ENCODE peak calls at places on chromosomes 13 and 19, in six cellular contexts. One of them, this sample, is unnamed.

GRCh38 chr19:49331616-49332055 is 3.6 kb upstream of the CD37 start:
- DNase-seq in mesothelial cell of epicardium: no peak
- DNase-seq in stimulated activated CD4-positive, alpha-beta T cell treated with anti-CD3 and anti-CD28 coated beads, TNF-alpha, amount 100 ng/mL, for 24 hours: peak
- DNase-seq in A549: peak
- DNase-seq in activated CD8-positive, alpha-beta memory T cell treated with anti-CD3 and anti-CD28 coated beads for 48 hours: no peak
- DNase-seq in H7: peak
- DNase-seq in this sample: peak

GRCh38 chr13:46100191-46100877 is 4.5 kb downstream of the CPB2 start:
- DNase-seq in mesothelial cell of epicardium: no peak
- DNase-seq in stimulated activated CD4-positive, alpha-beta T cell treated with anti-CD3 and anti-CD28 coated beads, TNF-alpha, amount 100 ng/mL, for 24 hours: no peak
- DNase-seq in A549: no peak
- DNase-seq in activated CD8-positive, alpha-beta memory T cell treated with anti-CD3 and anti-CD28 coated beads for 48 hours: no peak
- DNase-seq in H7: no peak
- DNase-seq in this sample: no peak

GRCh38 chr13:43934273-43934672 is 54.6 kb downstream of the LACC1 start:
- DNase-seq in mesothelial cell of epicardium: no peak
- DNase-seq in stimulated activated CD4-positive, alpha-beta T cell treated with anti-CD3 and anti-CD28 coated beads, TNF-alpha, amount 100 ng/mL, for 24 hours: no peak
- DNase-seq in A549: no peak
- DNase-seq in activated CD8-positive, alpha-beta memory T cell treated with anti-CD3 and anti-CD28 coated beads for 48 hours: no peak
- DNase-seq in H7: no peak
- DNase-seq in this sample: peak

GRCh38 chr13:94556646-94557045 is 39.3 kb downstream of the TGDS start:
- DNase-seq in mesothelial cell of epicardium: no peak
- DNase-seq in stimulated activated CD4-positive, alpha-beta T cell treated with anti-CD3 and anti-CD28 coated beads, TNF-alpha, amount 100 ng/mL, for 24 hours: no peak
- DNase-seq in A549: no peak
- DNase-seq in activated CD8-positive, alpha-beta memory T cell treated with anti-CD3 and anti-CD28 coated beads for 48 hours: no peak
- DNase-seq in H7: no peak
- DNase-seq in this sample: no peak

GRCh38 chr13:85366759-85367417 is 432.3 kb downstream of the SLITRK6 start:
- DNase-seq in mesothelial cell of epicardium: no peak
- DNase-seq in stimulated activated CD4-positive, alpha-beta T cell treated with anti-CD3 and anti-CD28 coated beads, TNF-alpha, amount 100 ng/mL, for 24 hours: no peak
- DNase-seq in A549: no peak
- DNase-seq in activated CD8-positive, alpha-beta memory T cell treated with anti-CD3 and anti-CD28 coated beads for 48 hours: no peak
- DNase-seq in H7: no peak
- DNase-seq in this sample: no peak

GRCh38 chr19:7417671-7418324 is 69.1 kb downstream of the ARHGEF18 start:
- DNase-seq in mesothelial cell of epicardium: no peak
- DNase-seq in stimulated activated CD4-positive, alpha-beta T cell treated with anti-CD3 and anti-CD28 coated beads, TNF-alpha, amount 100 ng/mL, for 24 hours: no peak
- DNase-seq in A549: no peak
- DNase-seq in activated CD8-positive, alpha-beta memory T cell treated with anti-CD3 and anti-CD28 coated beads for 48 hours: no peak
- DNase-seq in H7: no peak
- DNase-seq in this sample: peak

GRCh38 chr13:38002596-38002995 is 133.0 kb upstream of the TRPC4 start:
- DNase-seq in mesothelial cell of epicardium: no peak
- DNase-seq in stimulated activated CD4-positive, alpha-beta T cell treated with anti-CD3 and anti-CD28 coated beads, TNF-alpha, amount 100 ng/mL, for 24 hours: no peak
- DNase-seq in A549: no peak
- DNase-seq in activated CD8-positive, alpha-beta memory T cell treated with anti-CD3 and anti-CD28 coated beads for 48 hours: no peak
- DNase-seq in H7: no peak
- DNase-seq in this sample: no peak

GRCh38 chr13:77001963-77002587 is 10.2 kb downstream of the CLN5 start:
- DNase-seq in mesothelial cell of epicardium: no peak
- DNase-seq in stimulated activated CD4-positive, alpha-beta T cell treated with anti-CD3 and anti-CD28 coated beads, TNF-alpha, amount 100 ng/mL, for 24 hours: no peak
- DNase-seq in A549: no peak
- DNase-seq in activated CD8-positive, alpha-beta memory T cell treated with anti-CD3 and anti-CD28 coated beads for 48 hours: no peak
- DNase-seq in H7: no peak
- DNase-seq in this sample: no peak

GRCh38 chr19:54337858-54338230 is 1.1 kb downstream of the LILRA4 start:
- DNase-seq in mesothelial cell of epicardium: no peak
- DNase-seq in stimulated activated CD4-positive, alpha-beta T cell treated with anti-CD3 and anti-CD28 coated beads, TNF-alpha, amount 100 ng/mL, for 24 hours: no peak
- DNase-seq in A549: no peak
- DNase-seq in activated CD8-positive, alpha-beta memory T cell treated with anti-CD3 and anti-CD28 coated beads for 48 hours: no peak
- DNase-seq in H7: no peak
- DNase-seq in this sample: no peak

GRCh38 chr13:109844396-109844795 is 58.0 kb upstream of the IRS2 start:
- DNase-seq in mesothelial cell of epicardium: no peak
- DNase-seq in stimulated activated CD4-positive, alpha-beta T cell treated with anti-CD3 and anti-CD28 coated beads, TNF-alpha, amount 100 ng/mL, for 24 hours: no peak
- DNase-seq in A549: no peak
- DNase-seq in activated CD8-positive, alpha-beta memory T cell treated with anti-CD3 and anti-CD28 coated beads for 48 hours: no peak
- DNase-seq in H7: no peak
- DNase-seq in this sample: no peak

GRCh38 chr13:51856027-51856736 is 5.6 kb upstream of the CCDC70 start:
- DNase-seq in mesothelial cell of epicardium: no peak
- DNase-seq in stimulated activated CD4-positive, alpha-beta T cell treated with anti-CD3 and anti-CD28 coated beads, TNF-alpha, amount 100 ng/mL, for 24 hours: no peak
- DNase-seq in A549: no peak
- DNase-seq in activated CD8-positive, alpha-beta memory T cell treated with anti-CD3 and anti-CD28 coated beads for 48 hours: no peak
- DNase-seq in H7: no peak
- DNase-seq in this sample: no peak

GRCh38 chr13:46403851-46404731 is 17.0 kb upstream of the RUBCNL start:
- DNase-seq in mesothelial cell of epicardium: no peak
- DNase-seq in stimulated activated CD4-positive, alpha-beta T cell treated with anti-CD3 and anti-CD28 coated beads, TNF-alpha, amount 100 ng/mL, for 24 hours: no peak
- DNase-seq in A549: no peak
- DNase-seq in activated CD8-positive, alpha-beta memory T cell treated with anti-CD3 and anti-CD28 coated beads for 48 hours: no peak
- DNase-seq in H7: no peak
- DNase-seq in this sample: no peak

GRCh38 chr13:73667756-73668155 is 466.4 kb downstream of the KLF12 start:
- DNase-seq in mesothelial cell of epicardium: no peak
- DNase-seq in stimulated activated CD4-positive, alpha-beta T cell treated with anti-CD3 and anti-CD28 coated beads, TNF-alpha, amount 100 ng/mL, for 24 hours: no peak
- DNase-seq in A549: no peak
- DNase-seq in activated CD8-positive, alpha-beta memory T cell treated with anti-CD3 and anti-CD28 coated beads for 48 hours: no peak
- DNase-seq in H7: no peak
- DNase-seq in this sample: no peak

This sample was measured in osteoblast.